ENCODE peak calls at places on chromosome 12, in nine cellular contexts. One of them, this sample, is unnamed.

GRCh38 chr12:77377116-77377515 is 311.7 kb upstream of the E2F7 start:
- DNase-seq in B cell: no peak
- DNase-seq in stromal cell of bone marrow: peak; percentile 47
- DNase-seq in NCI-H774: no peak
- DNase-seq in fibroblast of the aortic adventitia: peak; percentile 63
- DNase-seq in fibroblast of mammary gland: peak; percentile 91
- DNase-seq in Right ventricle myocardium inferior: no peak
- DNase-seq in heart left ventricle: no peak
- DNase-seq in AG09319: no peak
- DNase-seq in this sample: no peak

GRCh38 chr12:97568336-97569180 is 106.0 kb downstream of the RMST start:
- DNase-seq in Right ventricle myocardium inferior: no peak
- DNase-seq in B cell: no peak
- DNase-seq in AG09319: no peak
- DNase-seq in NCI-H774: no peak
- DNase-seq in fibroblast of mammary gland: no peak
- DNase-seq in fibroblast of the aortic adventitia: no peak
- DNase-seq in stromal cell of bone marrow: no peak
- DNase-seq in heart left ventricle: no peak
- DNase-seq in this sample: no peak

GRCh38 chr12:90013409-90013808 is 304.8 kb upstream of the ATP2B1 start:
- DNase-seq in stromal cell of bone marrow: no peak
- DNase-seq in Right ventricle myocardium inferior: no peak
- DNase-seq in fibroblast of mammary gland: peak; percentile 37
- DNase-seq in fibroblast of the aortic adventitia: no peak
- DNase-seq in AG09319: no peak
- DNase-seq in NCI-H774: no peak
- DNase-seq in heart left ventricle: no peak
- DNase-seq in B cell: peak; percentile 53
- DNase-seq in this sample: peak; percentile 38

GRCh38 chr12:26369588-26369987 is 174.2 kb downstream of the SSPN start:
- DNase-seq in fibroblast of mammary gland: peak; percentile 94
- DNase-seq in heart left ventricle: no peak
- DNase-seq in B cell: no peak
- DNase-seq in fibroblast of the aortic adventitia: peak; percentile 83
- DNase-seq in stromal cell of bone marrow: peak; percentile 84
- DNase-seq in AG09319: peak; percentile 49
- DNase-seq in Right ventricle myocardium inferior: no peak
- DNase-seq in NCI-H774: no peak
- DNase-seq in this sample: peak; percentile 63

GRCh38 chr12:83573676-83574075 is 887.0 kb downstream of the TMTC2 start:
- DNase-seq in Right ventricle myocardium inferior: no peak
- DNase-seq in fibroblast of the aortic adventitia: no peak
- DNase-seq in heart left ventricle: no peak
- DNase-seq in stromal cell of bone marrow: peak; percentile 5
- DNase-seq in B cell: no peak
- DNase-seq in fibroblast of mammary gland: peak; percentile 75
- DNase-seq in NCI-H774: no peak
- DNase-seq in AG09319: peak; percentile 1
- DNase-seq in this sample: no peak

GRCh38 chr12:10354502-10354901 is 35.3 kb downstream of the KLRK1 start:
- DNase-seq in B cell: no peak
- DNase-seq in Right ventricle myocardium inferior: peak; percentile 53
- DNase-seq in NCI-H774: no peak
- DNase-seq in stromal cell of bone marrow: no peak
- DNase-seq in fibroblast of mammary gland: peak; percentile 31
- DNase-seq in heart left ventricle: no peak
- DNase-seq in fibroblast of the aortic adventitia: no peak
- DNase-seq in AG09319: no peak
- DNase-seq in this sample: no peak

GRCh38 chr12:48135027-48135426 is 15.9 kb downstream of the PFKM start:
- DNase-seq in NCI-H774: no peak
- DNase-seq in B cell: no peak
- DNase-seq in fibroblast of the aortic adventitia: no peak
- DNase-seq in heart left ventricle: no peak
- DNase-seq in fibroblast of mammary gland: no peak
- DNase-seq in Right ventricle myocardium inferior: no peak
- DNase-seq in AG09319: no peak
- DNase-seq in stromal cell of bone marrow: no peak
- DNase-seq in this sample: no peak

GRCh38 chr12:71710276-71711125 is 24.6 kb downstream of the TMEM19 start:
- DNase-seq in NCI-H774: no peak
- DNase-seq in Right ventricle myocardium inferior: no peak
- DNase-seq in fibroblast of the aortic adventitia: peak; percentile 85
- DNase-seq in stromal cell of bone marrow: peak; percentile 72
- DNase-seq in fibroblast of mammary gland: peak; percentile 90
- DNase-seq in AG09319: no peak
- DNase-seq in heart left ventricle: no peak
- DNase-seq in B cell: no peak
- DNase-seq in this sample: no peak

GRCh38 chr12:87596636-87597035 is 432.6 kb downstream of the C12orf50 start:
- DNase-seq in heart left ventricle: no peak
- DNase-seq in stromal cell of bone marrow: no peak
- DNase-seq in fibroblast of the aortic adventitia: peak; percentile 45
- DNase-seq in AG09319: no peak
- DNase-seq in B cell: no peak
- DNase-seq in fibroblast of mammary gland: no peak
- DNase-seq in Right ventricle myocardium inferior: no peak
- DNase-seq in NCI-H774: no peak
- DNase-seq in this sample: no peak

GRCh38 chr12:114335607-114336006 is 70.3 kb downstream of the TBX5 start:
- DNase-seq in NCI-H774: no peak
- DNase-seq in stromal cell of bone marrow: no peak
- DNase-seq in AG09319: no peak
- DNase-seq in B cell: no peak
- DNase-seq in Right ventricle myocardium inferior: no peak
- DNase-seq in fibroblast of the aortic adventitia: no peak
- DNase-seq in fibroblast of mammary gland: no peak
- DNase-seq in heart left ventricle: no peak
- DNase-seq in this sample: peak; percentile 34

GRCh38 chr12:120394483-120395367 is 25.8 kb upstream of the MSI1 start:
- DNase-seq in stromal cell of bone marrow: no peak
- DNase-seq in AG09319: no peak
- DNase-seq in fibroblast of the aortic adventitia: no peak
- DNase-seq in B cell: no peak
- DNase-seq in NCI-H774: peak; percentile 88
- DNase-seq in Right ventricle myocardium inferior: no peak
- DNase-seq in fibroblast of mammary gland: no peak
- DNase-seq in heart left ventricle: no peak
- DNase-seq in this sample: peak; percentile 92

GRCh38 chr12:1592444-1593231 is 1.7 kb downstream of the FBXL14 start:
- DNase-seq in NCI-H774: no peak
- DNase-seq in fibroblast of mammary gland: peak; percentile 88
- DNase-seq in stromal cell of bone marrow: no peak
- DNase-seq in B cell: peak; percentile 47
- DNase-seq in heart left ventricle: no peak
- DNase-seq in AG09319: no peak
- DNase-seq in fibroblast of the aortic adventitia: no peak
- DNase-seq in Right ventricle myocardium inferior: no peak
- DNase-seq in this sample: peak; percentile 80

GRCh38 chr12:53328043-53328435 is 6.6 kb upstream of the AAAS start:
- DNase-seq in heart left ventricle: no peak
- DNase-seq in NCI-H774: no peak
- DNase-seq in B cell: no peak
- DNase-seq in fibroblast of mammary gland: no peak
- DNase-seq in AG09319: no peak
- DNase-seq in Right ventricle myocardium inferior: no peak
- DNase-seq in fibroblast of the aortic adventitia: no peak
- DNase-seq in stromal cell of bone marrow: no peak
- DNase-seq in this sample: peak; percentile 39

GRCh38 chr12:87816186-87816585 is 213.0 kb downstream of the C12orf50 start:
- DNase-seq in Right ventricle myocardium inferior: no peak
- DNase-seq in B cell: no peak
- DNase-seq in fibroblast of the aortic adventitia: peak; percentile 62
- DNase-seq in fibroblast of mammary gland: peak; percentile 24
- DNase-seq in heart left ventricle: no peak
- DNase-seq in NCI-H774: no peak
- DNase-seq in stromal cell of bone marrow: no peak
- DNase-seq in AG09319: peak; percentile 29
- DNase-seq in this sample: no peak

GRCh38 chr12:76549131-76549530 is 10.4 kb downstream of the OSBPL8 start:
- DNase-seq in Right ventricle myocardium inferior: no peak
- DNase-seq in fibroblast of mammary gland: peak; percentile 72
- DNase-seq in heart left ventricle: no peak
- DNase-seq in NCI-H774: no peak
- DNase-seq in fibroblast of the aortic adventitia: peak; percentile 17
- DNase-seq in stromal cell of bone marrow: peak; percentile 18
- DNase-seq in B cell: no peak
- DNase-seq in AG09319: no peak
- DNase-seq in this sample: no peak

This sample was measured in neural progenitor cell.